ENCODE peak calls at places on chromosomes 13 and 19, in six cellular contexts. H is EL, N is AG09319, D is stromal cell of bone marrow, M is ELF-1, E is NCI-H510A treated with DMSO at 0.1 percent for 48 hours. A is an unnamed sample.

GRCh38 chr19:35549174-35549788 is 3.9 kb downstream of the TMEM147 start:
- DNase-seq in E (peak; percentile 29), H (peak; percentile 70), N (peak; percentile 11), M (peak; percentile 82), D (peak; percentile 38), A (peak; percentile 81)

GRCh38 chr19:2120821-2121220 is 24.1 kb downstream of the IZUMO4 start:
- DNase-seq in H (no peak), M (no peak), D (no peak), N (no peak), E (no peak), A (no peak)

GRCh38 chr13:101181076-101181685 is 235.1 kb downstream of the NALCN start:
- DNase-seq in H (peak; percentile 3), D (no peak), M (no peak), E (no peak), N (no peak), A (no peak)

GRCh38 chr19:39390460-39390758 is 497 bp downstream of the PAF1 start:
- DNase-seq in N (no peak), D (no peak), M (no peak), H (no peak), E (no peak), A (peak; percentile 74)

GRCh38 chr13:99366075-99366987 is 59.1 kb upstream of the GPR183 start:
- DNase-seq in E (no peak), D (no peak), M (no peak), N (no peak), H (no peak), A (no peak)

GRCh38 chr19:48487944-48488343 is 18.8 kb downstream of the CYTH2 start:
- DNase-seq in N (peak; percentile 55), D (no peak), H (peak; percentile 92), M (no peak), E (no peak), A (no peak)

GRCh38 chr19:10227215-10227971 is 3.7 kb downstream of the S1PR2 start:
- DNase-seq in H (no peak), M (no peak), D (no peak), E (no peak), N (no peak), A (peak; percentile 93)

GRCh38 chr13:97030705-97031452 is 36.6 kb upstream of the OXGR1 start:
- DNase-seq in M (no peak), H (peak; percentile 46), N (no peak), D (peak; percentile 28), E (peak; percentile 32), A (no peak)

GRCh38 chr13:40292536-40292935 is 373.9 kb downstream of the FOXO1 start:
- DNase-seq in H (no peak), M (no peak), E (no peak), D (no peak), N (no peak), A (no peak)

A was measured in frontal cortex.